ENCODE peak calls at places on chromosomes 3 and 15, in six cellular contexts. One of them, this sample, is unnamed.

GRCh38 chr3:25045291-25045690 is 382.8 kb upstream of the RARB start:
- DNase-seq in stomach: no peak
- DNase-seq in H9: no peak
- DNase-seq in transverse colon: peak; percentile 15
- DNase-seq in DND-41: no peak
- DNase-seq in RWPE2: no peak
- DNase-seq in this sample: no peak

GRCh38 chr3:42067324-42067723 is 23.8 kb upstream of the TRAK1 start:
- DNase-seq in stomach: no peak
- DNase-seq in H9: no peak
- DNase-seq in transverse colon: no peak
- DNase-seq in DND-41: no peak
- DNase-seq in RWPE2: no peak
- DNase-seq in this sample: no peak

GRCh38 chr3:143010024-143010423 is 8.7 kb downstream of the U2SURP start:
- DNase-seq in stomach: no peak
- DNase-seq in H9: no peak
- DNase-seq in transverse colon: no peak
- DNase-seq in DND-41: no peak
- DNase-seq in RWPE2: no peak
- DNase-seq in this sample: no peak

GRCh38 chr15:95972136-95972553 is 358.4 kb upstream of the NR2F2 start:
- DNase-seq in stomach: no peak
- DNase-seq in H9: no peak
- DNase-seq in transverse colon: no peak
- DNase-seq in DND-41: peak; percentile 62
- DNase-seq in RWPE2: no peak
- DNase-seq in this sample: no peak

GRCh38 chr15:25501828-25502446 is 63.1 kb upstream of the UBE3A start:
- DNase-seq in stomach: no peak
- DNase-seq in H9: peak; percentile 45
- DNase-seq in transverse colon: no peak
- DNase-seq in DND-41: peak; percentile 14
- DNase-seq in RWPE2: no peak
- DNase-seq in this sample: no peak

GRCh38 chr3:23389089-23389488 is 186.0 kb downstream of the UBE2E2 start:
- DNase-seq in stomach: no peak
- DNase-seq in H9: peak; percentile 73
- DNase-seq in transverse colon: peak; percentile 44
- DNase-seq in DND-41: no peak
- DNase-seq in RWPE2: no peak
- DNase-seq in this sample: no peak

GRCh38 chr3:164459526-164460151 is 618.7 kb downstream of the SI start:
- DNase-seq in stomach: no peak
- DNase-seq in H9: no peak
- DNase-seq in transverse colon: no peak
- DNase-seq in DND-41: no peak
- DNase-seq in RWPE2: no peak
- DNase-seq in this sample: no peak

GRCh38 chr3:188446791-188447190 is 292.8 kb downstream of the LPP start:
- DNase-seq in stomach: no peak
- DNase-seq in H9: no peak
- DNase-seq in transverse colon: no peak
- DNase-seq in DND-41: peak; percentile 69
- DNase-seq in RWPE2: no peak
- DNase-seq in this sample: no peak

GRCh38 chr3:146033950-146034349 is 127.0 kb downstream of the PLOD2 start:
- DNase-seq in stomach: no peak
- DNase-seq in H9: no peak
- DNase-seq in transverse colon: no peak
- DNase-seq in DND-41: no peak
- DNase-seq in RWPE2: no peak
- DNase-seq in this sample: no peak

GRCh38 chr3:190731596-190731995 is 130.9 kb downstream of the GMNC start:
- DNase-seq in stomach: no peak
- DNase-seq in H9: no peak
- DNase-seq in transverse colon: no peak
- DNase-seq in DND-41: no peak
- DNase-seq in RWPE2: no peak
- DNase-seq in this sample: no peak

GRCh38 chr15:98873441-98874218 is 134.0 kb downstream of the PGPEP1L start:
- DNase-seq in stomach: no peak
- DNase-seq in H9: no peak
- DNase-seq in transverse colon: no peak
- DNase-seq in DND-41: no peak
- DNase-seq in RWPE2: peak; percentile 96
- DNase-seq in this sample: no peak

GRCh38 chr3:13580256-13581023 is 31.5 kb downstream of the FBLN2 start:
- DNase-seq in stomach: no peak
- DNase-seq in H9: no peak
- DNase-seq in transverse colon: no peak
- DNase-seq in DND-41: no peak
- DNase-seq in RWPE2: peak; percentile 43
- DNase-seq in this sample: no peak

GRCh38 chr15:64623347-64624024 is 151.9 kb downstream of the RBPMS2 start:
- DNase-seq in stomach: no peak
- DNase-seq in H9: no peak
- DNase-seq in transverse colon: no peak
- DNase-seq in DND-41: no peak
- DNase-seq in RWPE2: no peak
- DNase-seq in this sample: no peak

GRCh38 chr3:125379483-125379882 is 4.4 kb upstream of the ZNF148 start:
- DNase-seq in stomach: no peak
- DNase-seq in H9: no peak
- DNase-seq in transverse colon: no peak
- DNase-seq in DND-41: no peak
- DNase-seq in RWPE2: no peak
- DNase-seq in this sample: no peak

GRCh38 chr15:98649996-98650870 is 1.9 kb downstream of the IGF1R start:
- DNase-seq in stomach: peak; percentile 55
- DNase-seq in H9: no peak
- DNase-seq in transverse colon: peak; percentile 30
- DNase-seq in DND-41: peak; percentile 49
- DNase-seq in RWPE2: no peak
- DNase-seq in this sample: peak; percentile 35

GRCh38 chr3:37712918-37713819 is 148.5 kb upstream of the CTDSPL start:
- DNase-seq in stomach: no peak
- DNase-seq in H9: no peak
- DNase-seq in transverse colon: no peak
- DNase-seq in DND-41: no peak
- DNase-seq in RWPE2: no peak
- DNase-seq in this sample: no peak

GRCh38 chr3:146334151-146334550 is 83.2 kb upstream of the PLSCR4 start:
- DNase-seq in stomach: no peak
- DNase-seq in H9: no peak
- DNase-seq in transverse colon: no peak
- DNase-seq in DND-41: no peak
- DNase-seq in RWPE2: no peak
- DNase-seq in this sample: no peak

GRCh38 chr3:71978150-71978721 is 193.3 kb upstream of the PROK2 start:
- DNase-seq in stomach: no peak
- DNase-seq in H9: no peak
- DNase-seq in transverse colon: no peak
- DNase-seq in DND-41: no peak
- DNase-seq in RWPE2: no peak
- DNase-seq in this sample: no peak

GRCh38 chr3:156535162-156535627 is 19.7 kb downstream of the SSR3 start:
- DNase-seq in stomach: peak; percentile 29
- DNase-seq in H9: no peak
- DNase-seq in transverse colon: peak; percentile 51
- DNase-seq in DND-41: no peak
- DNase-seq in RWPE2: peak; percentile 82
- DNase-seq in this sample: no peak

GRCh38 chr3:23567917-23568316 is 237.8 kb upstream of the UBE2E1 start:
- DNase-seq in stomach: no peak
- DNase-seq in H9: no peak
- DNase-seq in transverse colon: no peak
- DNase-seq in DND-41: no peak
- DNase-seq in RWPE2: peak; percentile 58
- DNase-seq in this sample: no peak

GRCh38 chr3:133953297-133953696 is 57.6 kb upstream of the RAB6B start:
- DNase-seq in stomach: no peak
- DNase-seq in H9: no peak
- DNase-seq in transverse colon: no peak
- DNase-seq in DND-41: no peak
- DNase-seq in RWPE2: peak; percentile 27
- DNase-seq in this sample: no peak

GRCh38 chr3:120497318-120497717 is 46.5 kb upstream of the FSTL1 start:
- DNase-seq in stomach: no peak
- DNase-seq in H9: no peak
- DNase-seq in transverse colon: no peak
- DNase-seq in DND-41: no peak
- DNase-seq in RWPE2: no peak
- DNase-seq in this sample: no peak

GRCh38 chr3:124263168-124263567 is 271.2 kb upstream of the ROPN1 start:
- DNase-seq in stomach: no peak
- DNase-seq in H9: no peak
- DNase-seq in transverse colon: no peak
- DNase-seq in DND-41: no peak
- DNase-seq in RWPE2: no peak
- DNase-seq in this sample: no peak

GRCh38 chr3:30996467-30996866 is 102.0 kb upstream of the GADL1 start:
- DNase-seq in stomach: no peak
- DNase-seq in H9: peak; percentile 68
- DNase-seq in transverse colon: no peak
- DNase-seq in DND-41: no peak
- DNase-seq in RWPE2: no peak
- DNase-seq in this sample: no peak

GRCh38 chr15:90266485-90266884 is 1.0 kb downstream of the NGRN start:
- DNase-seq in stomach: peak; percentile 28
- DNase-seq in H9: no peak
- DNase-seq in transverse colon: peak; percentile 34
- DNase-seq in DND-41: no peak
- DNase-seq in RWPE2: no peak
- DNase-seq in this sample: no peak

GRCh38 chr3:171700653-171701052 is 109.6 kb downstream of the PLD1 start:
- DNase-seq in stomach: no peak
- DNase-seq in H9: no peak
- DNase-seq in transverse colon: no peak
- DNase-seq in DND-41: no peak
- DNase-seq in RWPE2: no peak
- DNase-seq in this sample: no peak

DNA sequence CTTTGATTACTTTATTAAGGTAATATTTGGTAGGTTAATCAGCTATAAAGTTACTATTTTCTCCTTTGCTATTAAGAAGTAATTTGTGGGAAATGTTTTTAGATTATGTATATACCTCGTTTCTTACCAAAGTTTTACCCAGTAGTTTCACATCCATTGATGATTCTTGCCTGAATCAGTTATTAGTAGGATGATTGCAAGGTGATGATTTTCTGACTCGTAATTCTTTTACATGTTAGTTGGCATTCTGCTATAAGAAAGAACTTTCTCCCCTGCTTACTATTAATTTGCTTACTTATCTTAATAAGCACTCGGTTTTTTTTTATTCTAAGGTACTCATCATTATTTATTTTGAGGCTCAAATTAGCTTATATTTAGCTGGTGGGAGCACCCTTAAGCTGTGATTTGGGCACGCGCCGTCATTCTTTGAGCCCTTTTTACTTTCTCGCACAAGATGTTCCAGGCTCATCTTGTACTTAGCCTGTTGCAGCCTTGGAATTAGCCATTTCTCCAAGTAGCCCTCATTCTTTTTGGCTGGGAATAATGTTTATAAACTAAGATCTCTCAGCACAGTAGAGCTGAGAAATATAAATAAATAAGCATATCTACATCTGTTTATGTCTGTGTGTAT is 15.3 kb downstream of the USP3 start:
- DNase-seq in stomach: no peak
- DNase-seq in H9: no peak
- DNase-seq in transverse colon: no peak
- DNase-seq in DND-41: no peak
- DNase-seq in RWPE2: no peak
- DNase-seq in this sample: no peak
- H3K4me1 ChIP-seq in stomach: peaks cover 74% of the 10 kb centered on the region
- H3K4me1 ChIP-seq in H9: peaks cover under 1% of the 10 kb centered on the region
- H3K4me1 ChIP-seq in transverse colon: peaks cover 94% of the 10 kb centered on the region
- H3K4me1 ChIP-seq in DND-41: no peaks in the 10 kb centered on the region
- H3K4me1 ChIP-seq in RWPE2: peaks cover 82% of the 10 kb centered on the region
- H3K4me1 ChIP-seq in this sample: peaks cover 93% of the 10 kb centered on the region

GRCh38 chr15:92079047-92079446 is 225.5 kb downstream of the SLCO3A1 start:
- DNase-seq in stomach: no peak
- DNase-seq in H9: no peak
- DNase-seq in transverse colon: no peak
- DNase-seq in DND-41: peak; percentile 24
- DNase-seq in RWPE2: no peak
- DNase-seq in this sample: no peak
- TF ChIP-seq CTCF in stomach: no peak
- TF ChIP-seq CTCF in H9: peak; percentile 67
- TF ChIP-seq CTCF in transverse colon: no peak
- TF ChIP-seq CTCF in DND-41: peak; percentile 55
- TF ChIP-seq CTCF in RWPE2: peak; percentile 40
- TF ChIP-seq CTCF in this sample: no peak

GRCh38 chr3:45593708-45594601 is 596 bp upstream of the LIMD1 start:
- DNase-seq in stomach: peak; percentile 81
- DNase-seq in H9: peak; percentile 86
- DNase-seq in transverse colon: peak; percentile 81
- DNase-seq in DND-41: peak; percentile 84
- DNase-seq in RWPE2: peak; percentile 72
- DNase-seq in this sample: peak; percentile 60

GRCh38 chr3:45597581-45597980 is 3.0 kb downstream of the LIMD1 start:
- DNase-seq in stomach: no peak
- DNase-seq in H9: no peak
- DNase-seq in transverse colon: no peak
- DNase-seq in DND-41: no peak
- DNase-seq in RWPE2: no peak
- DNase-seq in this sample: no peak

GRCh38 chr3:45597166-45597565 is 2.6 kb downstream of the LIMD1 start:
- DNase-seq in stomach: peak; percentile 48
- DNase-seq in H9: no peak
- DNase-seq in transverse colon: peak; percentile 24
- DNase-seq in DND-41: no peak
- DNase-seq in RWPE2: no peak
- DNase-seq in this sample: no peak

GRCh38 chr3:45596290-45596791 is 1.8 kb downstream of the LIMD1 start:
- DNase-seq in stomach: no peak
- DNase-seq in H9: no peak
- DNase-seq in transverse colon: peak; percentile 59
- DNase-seq in DND-41: peak; percentile 53
- DNase-seq in RWPE2: no peak
- DNase-seq in this sample: no peak

GRCh38 chr3:45595364-45596154 is 1.0 kb downstream of the LIMD1 start:
- DNase-seq in stomach: peak; percentile 63
- DNase-seq in H9: no peak
- DNase-seq in transverse colon: peak; percentile 73
- DNase-seq in DND-41: no peak
- DNase-seq in RWPE2: no peak
- DNase-seq in this sample: no peak
- H3K4me1 ChIP-seq in stomach: peaks cover 74% of the 10 kb centered on the region
- H3K4me1 ChIP-seq in H9: peaks cover 2% of the 10 kb centered on the region
- H3K4me1 ChIP-seq in transverse colon: peaks cover 74% of the 10 kb centered on the region
- H3K4me1 ChIP-seq in DND-41: peaks cover 77% of the 10 kb centered on the region
- H3K4me1 ChIP-seq in RWPE2: peaks cover 23% of the 10 kb centered on the region
- H3K4me1 ChIP-seq in this sample: peaks cover 67% of the 10 kb centered on the region

DNA sequence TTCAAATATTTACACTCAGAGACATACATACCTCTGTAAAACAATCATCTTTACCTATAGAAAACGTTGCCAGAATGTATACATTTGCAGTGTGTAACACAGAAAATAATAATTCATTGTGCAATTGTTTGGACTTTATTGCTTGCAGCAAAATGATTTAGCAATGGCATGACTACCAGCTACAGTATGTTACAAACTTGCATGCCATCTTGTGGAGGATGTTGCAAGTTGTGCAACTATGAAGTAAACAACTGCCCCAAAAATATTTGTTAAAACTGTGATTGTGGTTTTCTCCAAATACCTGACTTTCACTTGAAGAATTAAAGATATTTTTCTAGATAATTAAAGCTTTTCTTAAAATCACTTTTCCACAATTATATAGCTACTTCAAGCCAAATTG is 27.1 kb upstream of the C3orf49 start:
- DNase-seq in stomach: no peak
- DNase-seq in H9: no peak
- DNase-seq in transverse colon: no peak
- DNase-seq in DND-41: no peak
- DNase-seq in RWPE2: no peak
- DNase-seq in this sample: no peak
- TF ChIP-seq CTCF in stomach: no peak
- TF ChIP-seq CTCF in H9: peak; percentile 42
- TF ChIP-seq CTCF in transverse colon: peak; percentile 29
- TF ChIP-seq CTCF in DND-41: peak; percentile 29
- TF ChIP-seq CTCF in RWPE2: peak; percentile 68
- TF ChIP-seq CTCF in this sample: no peak